ENCODE peak calls at places on chromosomes 4 and X, in four cellular contexts. M is body of pancreas, Q is heart right ventricle, L is endodermal cell. H is an unnamed sample. For H3K27me3, the result is how much of the 10 kb centered on the place peaks cover.

GRCh38 chrX:23822397-23822796 is 39.4 kb downstream of the SAT1 start:
- DNase-seq in M (peak), Q (no peak), L (no peak), H (no peak)

GRCh38 chr4:77564231-77564630 is 41.4 kb upstream of the CXCL13 start:
- DNase-seq in M (peak), Q (no peak), L (no peak), H (no peak)

GRCh38 chr4:118772149-118773081 is 63.5 kb downstream of the SEC24D start:
- DNase-seq in M (no peak), Q (no peak), L (no peak), H (no peak)

GRCh38 chrX:38220024-38220935 is at the start of gene SRPX:
- DNase-seq in M (peak), Q (peak), L (peak), H (peak)

GRCh38 chrX:119757979-119758681 is at the start of gene SOWAHD:
- DNase-seq in M (peak), Q (peak), L (peak), H (peak)

GRCh38 chr4:14679906-14680305 is 322.4 kb upstream of the CPEB2 start:
- DNase-seq in M (no peak), Q (no peak), L (no peak), H (no peak)

GRCh38 chr4:41609851-41610250 is 71.9 kb downstream of the LIMCH1 start:
- DNase-seq in M (no peak), Q (no peak), L (no peak), H (no peak)

GRCh38 chrX:96407043-96407442 is 277.6 kb upstream of the DIAPH2 start:
- DNase-seq in M (peak), Q (peak), L (peak), H (no peak)

GRCh38 chr4:55079451-55080173 is 45.8 kb downstream of the KDR start:
- DNase-seq in M (no peak), Q (no peak), L (peak), H (no peak)

GRCh38 chr4:119299221-119300071 is 22.5 kb downstream of the FABP2 start:
- DNase-seq in M (no peak), Q (no peak), L (peak), H (no peak)

GRCh38 chr4:25528391-25528790 is 127.3 kb upstream of the SLC34A2 start:
- DNase-seq in M (no peak), Q (no peak), L (no peak), H (no peak)

GRCh38 chr4:58247792-58248191 is 1137.6 kb upstream of the IGFBP7 start:
- DNase-seq in M (no peak), Q (no peak), L (peak), H (peak)

GRCh38 chr4:173333658-173334084 is 487 bp downstream of the HMGB2 start:
- DNase-seq in M (peak), Q (peak), L (peak), H (peak)

GRCh38 chrX:39677987-39678840 is 419.5 kb downstream of the BCOR start:
- DNase-seq in M (no peak), Q (no peak), L (no peak), H (no peak)

GRCh38 chr4:117692538-117692937 is 341.7 kb upstream of the NDST3 start:
- DNase-seq in M (no peak), Q (no peak), L (no peak), H (no peak)

GRCh38 chrX:82218361-82218760 is 1016.5 kb downstream of the SH3BGRL start:
- DNase-seq in M (no peak), Q (no peak), L (peak), H (no peak)

GRCh38 chr4:3413217-3413671 is 28.5 kb upstream of the HGFAC start:
- DNase-seq in M (no peak), Q (no peak), L (peak), H (peak)

GRCh38 chr4:123856689-123857545 is 460.3 kb downstream of the SPRY1 start:
- DNase-seq in M (peak), Q (peak), L (peak), H (peak)
- TF ChIP-seq CTCF in M (no peak), Q (peak), L (peak), H (no peak)

GRCh38 chr4:105900541-105900940 is 5.3 kb downstream of the NPNT start:
- DNase-seq in M (no peak), Q (no peak), L (no peak), H (no peak)
- H3K27me3 ChIP-seq in M (under half), Q (under half), L (under half), H (under half)

GRCh38 chr4:681736-682451 is 7.1 kb downstream of the SLC49A3 start:
- DNase-seq in M (peak), Q (no peak), L (peak), H (no peak)
- H3K4me3 ChIP-seq in M (no peak), Q (no peak), L (no peak), H (no peak)

GRCh38 chr4:10173039-10173753 is 56.6 kb upstream of the WDR1 start:
- DNase-seq in M (peak), Q (no peak), L (peak), H (no peak)
- TF ChIP-seq CTCF in M (no peak), Q (peak), L (peak), H (no peak)

GRCh38 chr4:159017323-159018036 is 85.4 kb upstream of the RAPGEF2 start:
- DNase-seq in M (no peak), Q (no peak), L (no peak), H (no peak)
- H3K27me3 ChIP-seq in M (under half), Q (under half), L (half or more), H (under half)

GRCh38 chrX:69197690-69198089 is 32.4 kb upstream of the PJA1 start:
- DNase-seq in M (no peak), Q (no peak), L (no peak), H (no peak)

GRCh38 chrX:69195810-69196209 is 30.6 kb upstream of the PJA1 start:
- DNase-seq in M (no peak), Q (no peak), L (no peak), H (no peak)

GRCh38 chrX:69196666-69197065 is 31.4 kb upstream of the PJA1 start:
- DNase-seq in M (no peak), Q (no peak), L (no peak), H (no peak)

GRCh38 chrX:69192603-69193002 is 27.4 kb upstream of the PJA1 start:
- DNase-seq in M (no peak), Q (no peak), L (no peak), H (no peak)

GRCh38 chrX:69195197-69195596 is 29.9 kb upstream of the PJA1 start:
- DNase-seq in M (no peak), Q (no peak), L (no peak), H (no peak)
- H3K4me3 ChIP-seq in M (no peak), Q (no peak), L (no peak), H (no peak)

DNA sequence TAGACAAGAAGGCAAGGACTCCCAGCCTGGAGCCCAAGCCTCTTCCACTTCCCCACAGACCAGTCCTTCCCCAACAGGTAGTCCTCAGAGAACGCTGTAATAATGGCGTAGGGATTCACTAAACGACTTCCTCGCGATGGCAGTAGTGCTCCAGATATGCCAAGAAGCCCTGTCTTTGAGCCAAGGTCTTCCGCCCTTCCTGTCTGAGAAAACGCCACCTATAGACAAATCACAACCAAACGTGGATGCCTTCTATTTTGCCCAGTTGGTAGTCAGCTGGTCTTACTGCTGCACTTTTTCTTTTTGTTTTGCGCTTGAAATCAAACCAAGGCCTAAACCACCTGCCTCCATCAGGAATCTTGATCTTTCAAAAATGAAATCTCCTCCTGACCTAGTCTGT is 203.3 kb downstream of the OR13H1 start:
- DNase-seq in M (peak), Q (no peak), L (no peak), H (peak)
- TF ChIP-seq CTCF in M (no peak), Q (no peak), L (no peak), H (peak)

H was measured in WERI-Rb-1.